ENCODE peak calls at places on chromosomes 11 and 22, in ten cellular contexts. One of them, this sample, is unnamed.
A peak's percentile ranks its signal among the peaks of the same experiment; 100 is the strongest.

GRCh38 chr22:17786435-17787158 is 12.3 kb upstream of the BID start:
- DNase-seq in A549: no peak
- DNase-seq in bronchial epithelial cell: no peak
- DNase-seq in lower leg skin: peak; percentile 74
- DNase-seq in hepatocyte: peak; percentile 68
- DNase-seq in uterus: peak; percentile 68
- DNase-seq in IMR-90: no peak
- DNase-seq in fibroblast of the aortic adventitia: peak; percentile 23
- DNase-seq in HL-60: no peak
- DNase-seq in neural progenitor cell: peak; percentile 92
- DNase-seq in this sample: peak; percentile 49

GRCh38 chr11:39786281-39786680 is 1673.2 kb downstream of the LRRC4C start:
- DNase-seq in A549: no peak
- DNase-seq in bronchial epithelial cell: no peak
- DNase-seq in lower leg skin: no peak
- DNase-seq in hepatocyte: no peak
- DNase-seq in uterus: no peak
- DNase-seq in IMR-90: no peak
- DNase-seq in fibroblast of the aortic adventitia: no peak
- DNase-seq in HL-60: no peak
- DNase-seq in neural progenitor cell: no peak
- DNase-seq in this sample: no peak

GRCh38 chr11:113627297-113627696 is 78.8 kb downstream of the TMPRSS5 start:
- DNase-seq in A549: no peak
- DNase-seq in bronchial epithelial cell: no peak
- DNase-seq in lower leg skin: no peak
- DNase-seq in hepatocyte: no peak
- DNase-seq in uterus: no peak
- DNase-seq in IMR-90: no peak
- DNase-seq in fibroblast of the aortic adventitia: no peak
- DNase-seq in HL-60: no peak
- DNase-seq in neural progenitor cell: no peak
- DNase-seq in this sample: no peak

GRCh38 chr11:117717485-117718314 is 79.3 kb downstream of the DSCAML1 start:
- DNase-seq in A549: peak; percentile 51
- DNase-seq in bronchial epithelial cell: peak; percentile 51
- DNase-seq in lower leg skin: no peak
- DNase-seq in hepatocyte: peak; percentile 69
- DNase-seq in uterus: no peak
- DNase-seq in IMR-90: no peak
- DNase-seq in fibroblast of the aortic adventitia: no peak
- DNase-seq in HL-60: no peak
- DNase-seq in neural progenitor cell: peak; percentile 35
- DNase-seq in this sample: no peak

GRCh38 chr11:12092714-12093113 is 17.7 kb upstream of the MICAL2 start:
- DNase-seq in A549: no peak
- DNase-seq in bronchial epithelial cell: no peak
- DNase-seq in lower leg skin: no peak
- DNase-seq in hepatocyte: no peak
- DNase-seq in uterus: no peak
- DNase-seq in IMR-90: no peak
- DNase-seq in fibroblast of the aortic adventitia: no peak
- DNase-seq in HL-60: no peak
- DNase-seq in neural progenitor cell: peak; percentile 56
- DNase-seq in this sample: no peak

GRCh38 chr11:69320756-69321741 is 27.1 kb downstream of the MYEOV start:
- DNase-seq in A549: no peak
- DNase-seq in bronchial epithelial cell: no peak
- DNase-seq in lower leg skin: no peak
- DNase-seq in hepatocyte: no peak
- DNase-seq in uterus: no peak
- DNase-seq in IMR-90: peak; percentile 52
- DNase-seq in fibroblast of the aortic adventitia: peak; percentile 30
- DNase-seq in HL-60: no peak
- DNase-seq in neural progenitor cell: no peak
- DNase-seq in this sample: peak; percentile 27

GRCh38 chr11:14315130-14315529 is 43.9 kb downstream of the RRAS2 start:
- DNase-seq in A549: no peak
- DNase-seq in bronchial epithelial cell: no peak
- DNase-seq in lower leg skin: no peak
- DNase-seq in hepatocyte: no peak
- DNase-seq in uterus: no peak
- DNase-seq in IMR-90: no peak
- DNase-seq in fibroblast of the aortic adventitia: no peak
- DNase-seq in HL-60: no peak
- DNase-seq in neural progenitor cell: no peak
- DNase-seq in this sample: no peak

GRCh38 chr11:109851780-109852390 is 241.3 kb upstream of the ZC3H12C start:
- DNase-seq in A549: no peak
- DNase-seq in bronchial epithelial cell: peak; percentile 67
- DNase-seq in lower leg skin: no peak
- DNase-seq in hepatocyte: no peak
- DNase-seq in uterus: no peak
- DNase-seq in IMR-90: peak; percentile 31
- DNase-seq in fibroblast of the aortic adventitia: no peak
- DNase-seq in HL-60: no peak
- DNase-seq in neural progenitor cell: no peak
- DNase-seq in this sample: peak; percentile 31

GRCh38 chr11:33867996-33868645 is 23.8 kb downstream of the LMO2 start:
- DNase-seq in A549: no peak
- DNase-seq in bronchial epithelial cell: no peak
- DNase-seq in lower leg skin: no peak
- DNase-seq in hepatocyte: no peak
- DNase-seq in uterus: no peak
- DNase-seq in IMR-90: no peak
- DNase-seq in fibroblast of the aortic adventitia: peak; percentile 11
- DNase-seq in HL-60: no peak
- DNase-seq in neural progenitor cell: peak; percentile 49
- DNase-seq in this sample: no peak

GRCh38 chr11:33864479-33864878 is 27.4 kb downstream of the LMO2 start:
- DNase-seq in A549: no peak
- DNase-seq in bronchial epithelial cell: no peak
- DNase-seq in lower leg skin: no peak
- DNase-seq in hepatocyte: no peak
- DNase-seq in uterus: no peak
- DNase-seq in IMR-90: no peak
- DNase-seq in fibroblast of the aortic adventitia: no peak
- DNase-seq in HL-60: no peak
- DNase-seq in neural progenitor cell: no peak
- DNase-seq in this sample: no peak

GRCh38 chr11:33869511-33870422 is 22.1 kb downstream of the LMO2 start:
- DNase-seq in A549: no peak
- DNase-seq in bronchial epithelial cell: peak; percentile 12
- DNase-seq in lower leg skin: no peak
- DNase-seq in hepatocyte: peak; percentile 52
- DNase-seq in uterus: no peak
- DNase-seq in IMR-90: peak; percentile 2
- DNase-seq in fibroblast of the aortic adventitia: peak; percentile 60
- DNase-seq in HL-60: peak; percentile 62
- DNase-seq in neural progenitor cell: peak; percentile 84
- DNase-seq in this sample: peak; percentile 25

GRCh38 chr11:33867566-33867965 is 24.3 kb downstream of the LMO2 start:
- DNase-seq in A549: no peak
- DNase-seq in bronchial epithelial cell: no peak
- DNase-seq in lower leg skin: no peak
- DNase-seq in hepatocyte: no peak
- DNase-seq in uterus: no peak
- DNase-seq in IMR-90: no peak
- DNase-seq in fibroblast of the aortic adventitia: no peak
- DNase-seq in HL-60: no peak
- DNase-seq in neural progenitor cell: no peak
- DNase-seq in this sample: no peak

DNA sequence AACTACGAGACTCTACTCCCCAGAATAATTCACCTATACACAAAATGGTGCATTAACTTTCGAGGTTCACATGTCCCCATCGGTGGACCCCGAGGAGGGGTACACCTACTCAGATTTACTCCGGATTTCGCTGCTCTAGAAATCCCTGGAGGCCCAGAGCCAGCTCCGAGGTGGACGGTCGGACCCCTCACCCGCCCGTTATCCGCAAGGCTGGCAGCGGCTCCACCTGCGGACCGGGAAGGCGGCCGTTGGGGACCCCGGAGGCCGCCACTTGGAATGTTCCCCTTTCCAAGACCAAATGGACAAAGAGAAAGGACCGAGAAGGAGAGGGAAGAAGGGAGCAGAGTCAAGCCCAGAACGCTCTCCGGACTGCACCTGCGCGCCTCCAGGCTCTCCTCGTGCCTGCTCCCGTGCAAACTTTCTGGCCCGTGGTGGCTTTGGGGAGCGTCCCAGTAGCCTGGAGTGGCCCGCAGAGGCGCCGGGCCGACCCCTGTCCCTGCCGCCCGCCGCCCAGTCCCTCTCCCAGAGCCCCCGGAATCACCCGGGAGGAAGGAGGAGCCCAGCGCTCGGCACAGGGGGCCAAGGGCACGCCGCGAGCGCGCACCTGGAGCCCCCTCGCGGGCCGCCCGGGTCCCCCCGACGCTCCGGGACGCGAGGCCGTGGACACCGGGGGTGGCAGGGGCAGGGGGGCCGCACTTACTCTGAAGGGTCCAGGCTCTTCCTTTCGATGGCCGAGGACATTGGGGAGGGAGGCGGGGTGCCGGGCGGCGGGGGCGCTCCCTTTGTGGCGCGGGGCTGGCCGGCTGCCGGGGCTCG is 23.0 kb downstream of the LMO2 start:
- DNase-seq in A549: no peak
- DNase-seq in bronchial epithelial cell: no peak
- DNase-seq in lower leg skin: no peak
- DNase-seq in hepatocyte: peak; percentile 28
- DNase-seq in uterus: no peak
- DNase-seq in IMR-90: no peak
- DNase-seq in fibroblast of the aortic adventitia: no peak
- DNase-seq in HL-60: no peak
- DNase-seq in neural progenitor cell: peak; percentile 54
- DNase-seq in this sample: no peak
- TF ChIP-seq CTCF in A549: no peak
- TF ChIP-seq CTCF in bronchial epithelial cell: no peak
- TF ChIP-seq CTCF in lower leg skin: no peak
- TF ChIP-seq CTCF in hepatocyte: no peak
- TF ChIP-seq CTCF in uterus: no peak
- TF ChIP-seq CTCF in IMR-90: no peak
- TF ChIP-seq CTCF in fibroblast of the aortic adventitia: no peak
- TF ChIP-seq CTCF in HL-60: no peak
- TF ChIP-seq CTCF in neural progenitor cell: no peak
- TF ChIP-seq CTCF in this sample: no peak

DNA sequence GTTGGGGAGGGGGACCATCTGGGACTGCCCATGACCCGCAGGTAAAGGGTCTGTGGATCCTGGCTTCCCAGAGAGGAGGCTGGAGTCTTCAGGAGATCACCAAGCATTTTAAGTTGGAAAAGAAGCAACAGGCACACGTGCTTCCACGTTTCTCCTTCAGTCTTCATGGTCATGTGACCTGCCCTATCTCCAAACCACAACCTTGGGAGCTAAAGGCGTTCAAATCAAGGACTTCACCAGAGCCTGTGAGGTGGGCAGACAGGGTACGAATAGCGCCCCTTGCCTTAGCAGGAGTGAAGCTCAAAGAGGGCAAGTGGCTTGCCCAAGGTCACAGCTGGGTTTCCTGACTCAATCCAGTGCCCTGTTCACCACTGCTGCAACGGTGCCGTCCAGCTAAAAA is 6.7 kb downstream of the TMEM184B start:
- DNase-seq in A549: no peak
- DNase-seq in bronchial epithelial cell: no peak
- DNase-seq in lower leg skin: no peak
- DNase-seq in hepatocyte: no peak
- DNase-seq in uterus: no peak
- DNase-seq in IMR-90: peak; percentile 19
- DNase-seq in fibroblast of the aortic adventitia: peak; percentile 60
- DNase-seq in HL-60: peak; percentile 34
- DNase-seq in neural progenitor cell: no peak
- DNase-seq in this sample: no peak
- H3K4me3 ChIP-seq in A549: no peak overlapping the region
- H3K4me3 ChIP-seq in bronchial epithelial cell: no peak overlapping the region
- H3K4me3 ChIP-seq in lower leg skin: no peak overlapping the region
- H3K4me3 ChIP-seq in hepatocyte: no peak overlapping the region
- H3K4me3 ChIP-seq in uterus: no peak overlapping the region
- H3K4me3 ChIP-seq in IMR-90: no peak overlapping the region
- H3K4me3 ChIP-seq in fibroblast of the aortic adventitia: no peak overlapping the region
- H3K4me3 ChIP-seq in HL-60: no peak overlapping the region
- H3K4me3 ChIP-seq in neural progenitor cell: no peak overlapping the region
- H3K4me3 ChIP-seq in this sample: no peak overlapping the region

GRCh38 chr22:43848366-43849171 is 13.7 kb downstream of the SULT4A1 start:
- DNase-seq in A549: no peak
- DNase-seq in bronchial epithelial cell: peak; percentile 8
- DNase-seq in lower leg skin: no peak
- DNase-seq in hepatocyte: peak; percentile 69
- DNase-seq in uterus: no peak
- DNase-seq in IMR-90: peak; percentile 52
- DNase-seq in fibroblast of the aortic adventitia: peak; percentile 47
- DNase-seq in HL-60: no peak
- DNase-seq in neural progenitor cell: peak; percentile 61
- DNase-seq in this sample: peak; percentile 27
- TF ChIP-seq CTCF in A549: peak; percentile 31
- TF ChIP-seq CTCF in bronchial epithelial cell: peak; percentile 62
- TF ChIP-seq CTCF in lower leg skin: no peak
- TF ChIP-seq CTCF in hepatocyte: peak; percentile 48
- TF ChIP-seq CTCF in uterus: no peak
- TF ChIP-seq CTCF in IMR-90: peak; percentile 47
- TF ChIP-seq CTCF in fibroblast of the aortic adventitia: peak; percentile 52
- TF ChIP-seq CTCF in HL-60: no peak
- TF ChIP-seq CTCF in neural progenitor cell: peak; percentile 55
- TF ChIP-seq CTCF in this sample: peak; percentile 68

GRCh38 chr22:19582033-19582693 is 58.0 kb upstream of the CLDN5 start:
- DNase-seq in A549: no peak
- DNase-seq in bronchial epithelial cell: no peak
- DNase-seq in lower leg skin: no peak
- DNase-seq in hepatocyte: no peak
- DNase-seq in uterus: no peak
- DNase-seq in IMR-90: no peak
- DNase-seq in fibroblast of the aortic adventitia: no peak
- DNase-seq in HL-60: no peak
- DNase-seq in neural progenitor cell: no peak
- DNase-seq in this sample: no peak

GRCh38 chr22:19580291-19580890 is 56.2 kb upstream of the CLDN5 start:
- DNase-seq in A549: no peak
- DNase-seq in bronchial epithelial cell: no peak
- DNase-seq in lower leg skin: no peak
- DNase-seq in hepatocyte: no peak
- DNase-seq in uterus: no peak
- DNase-seq in IMR-90: no peak
- DNase-seq in fibroblast of the aortic adventitia: no peak
- DNase-seq in HL-60: no peak
- DNase-seq in neural progenitor cell: no peak
- DNase-seq in this sample: no peak

GRCh38 chr22:19578180-19579004 is 54.2 kb upstream of the CLDN5 start:
- DNase-seq in A549: no peak
- DNase-seq in bronchial epithelial cell: no peak
- DNase-seq in lower leg skin: no peak
- DNase-seq in hepatocyte: no peak
- DNase-seq in uterus: no peak
- DNase-seq in IMR-90: no peak
- DNase-seq in fibroblast of the aortic adventitia: no peak
- DNase-seq in HL-60: peak; percentile 26
- DNase-seq in neural progenitor cell: no peak
- DNase-seq in this sample: no peak

GRCh38 chr22:19579113-19579811 is 55.1 kb upstream of the CLDN5 start:
- DNase-seq in A549: no peak
- DNase-seq in bronchial epithelial cell: no peak
- DNase-seq in lower leg skin: no peak
- DNase-seq in hepatocyte: no peak
- DNase-seq in uterus: no peak
- DNase-seq in IMR-90: no peak
- DNase-seq in fibroblast of the aortic adventitia: no peak
- DNase-seq in HL-60: peak; percentile 10
- DNase-seq in neural progenitor cell: no peak
- DNase-seq in this sample: peak; percentile 9

DNA sequence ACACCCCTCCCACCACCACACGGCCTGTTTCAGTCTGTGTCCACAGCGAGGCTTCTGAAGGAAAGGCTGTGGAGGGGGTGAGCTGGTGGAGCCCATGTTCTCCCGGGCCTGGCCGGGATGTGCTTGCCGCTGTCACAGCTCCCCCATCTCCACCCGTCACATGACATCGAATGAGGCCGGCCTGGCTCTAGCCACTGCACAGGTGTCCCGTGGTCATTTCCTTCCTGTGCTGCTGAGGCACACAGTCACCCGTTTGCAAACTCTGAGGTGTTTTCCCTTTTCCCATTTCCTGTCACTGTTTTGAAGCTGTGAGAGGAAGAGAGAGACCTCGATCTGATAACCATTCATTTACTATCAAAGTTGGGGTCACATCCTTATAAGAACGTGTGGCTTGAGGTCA is 55.7 kb upstream of the CLDN5 start:
- DNase-seq in A549: no peak
- DNase-seq in bronchial epithelial cell: no peak
- DNase-seq in lower leg skin: no peak
- DNase-seq in hepatocyte: no peak
- DNase-seq in uterus: peak; percentile 62
- DNase-seq in IMR-90: no peak
- DNase-seq in fibroblast of the aortic adventitia: no peak
- DNase-seq in HL-60: no peak
- DNase-seq in neural progenitor cell: no peak
- DNase-seq in this sample: no peak
- H3K4me3 ChIP-seq in A549: no peak overlapping the region
- H3K4me3 ChIP-seq in bronchial epithelial cell: no peak overlapping the region
- H3K4me3 ChIP-seq in lower leg skin: no peak overlapping the region
- H3K4me3 ChIP-seq in hepatocyte: no peak overlapping the region
- H3K4me3 ChIP-seq in uterus: no peak overlapping the region
- H3K4me3 ChIP-seq in IMR-90: no peak overlapping the region
- H3K4me3 ChIP-seq in fibroblast of the aortic adventitia: no peak overlapping the region
- H3K4me3 ChIP-seq in HL-60: no peak overlapping the region
- H3K4me3 ChIP-seq in neural progenitor cell: no peak overlapping the region
- H3K4me3 ChIP-seq in this sample: no peak overlapping the region

This sample was measured in astrocyte of the spinal cord.